ENCODE peak calls at places on chromosomes 1 and 21, in nine cellular contexts. One of them, this sample, is unnamed. For H3K36me3, the result is how much of the 10 kb centered on the place peaks cover.

GRCh38 chr1:23613191-23614126 is 54.2 kb upstream of the ID3 start:
- DNase-seq in upper lobe of left lung: no peak
- DNase-seq in aorta: no peak
- DNase-seq in OCI-LY7: peak
- DNase-seq in CD4-positive, CD25-positive, alpha-beta regulatory T cell: no peak
- DNase-seq in pancreas: no peak
- DNase-seq in suprapubic skin: no peak
- DNase-seq in tibial nerve: no peak
- DNase-seq in heart right ventricle: no peak
- DNase-seq in this sample: no peak

GRCh38 chr1:42735056-42735455 is 5.0 kb downstream of the CLDN19 start:
- DNase-seq in upper lobe of left lung: no peak
- DNase-seq in aorta: no peak
- DNase-seq in OCI-LY7: no peak
- DNase-seq in CD4-positive, CD25-positive, alpha-beta regulatory T cell: no peak
- DNase-seq in pancreas: no peak
- DNase-seq in suprapubic skin: no peak
- DNase-seq in tibial nerve: no peak
- DNase-seq in heart right ventricle: no peak
- DNase-seq in this sample: no peak

GRCh38 chr1:111754964-111755320 is 759 bp upstream of the DDX20 start:
- DNase-seq in upper lobe of left lung: peak
- DNase-seq in aorta: peak
- DNase-seq in OCI-LY7: peak
- DNase-seq in CD4-positive, CD25-positive, alpha-beta regulatory T cell: peak
- DNase-seq in pancreas: no peak
- DNase-seq in suprapubic skin: no peak
- DNase-seq in tibial nerve: peak
- DNase-seq in heart right ventricle: peak
- DNase-seq in this sample: peak

GRCh38 chr1:2969011-2969869 is 52.0 kb upstream of the ACTRT2 start:
- DNase-seq in upper lobe of left lung: no peak
- DNase-seq in aorta: no peak
- DNase-seq in OCI-LY7: no peak
- DNase-seq in CD4-positive, CD25-positive, alpha-beta regulatory T cell: no peak
- DNase-seq in pancreas: peak
- DNase-seq in suprapubic skin: peak
- DNase-seq in tibial nerve: no peak
- DNase-seq in heart right ventricle: no peak
- DNase-seq in this sample: peak

GRCh38 chr21:28818663-28819278 is 173.9 kb downstream of the LTN1 start:
- DNase-seq in upper lobe of left lung: no peak
- DNase-seq in aorta: no peak
- DNase-seq in OCI-LY7: no peak
- DNase-seq in CD4-positive, CD25-positive, alpha-beta regulatory T cell: no peak
- DNase-seq in pancreas: no peak
- DNase-seq in suprapubic skin: no peak
- DNase-seq in tibial nerve: no peak
- DNase-seq in heart right ventricle: no peak
- DNase-seq in this sample: no peak

GRCh38 chr1:55610203-55610602 is 395.0 kb upstream of the USP24 start:
- DNase-seq in upper lobe of left lung: no peak
- DNase-seq in aorta: no peak
- DNase-seq in OCI-LY7: no peak
- DNase-seq in CD4-positive, CD25-positive, alpha-beta regulatory T cell: no peak
- DNase-seq in pancreas: no peak
- DNase-seq in suprapubic skin: no peak
- DNase-seq in tibial nerve: peak
- DNase-seq in heart right ventricle: no peak
- DNase-seq in this sample: no peak

GRCh38 chr1:147156643-147157042 is 15.6 kb downstream of the PRKAB2 start:
- DNase-seq in upper lobe of left lung: no peak
- DNase-seq in aorta: no peak
- DNase-seq in OCI-LY7: no peak
- DNase-seq in CD4-positive, CD25-positive, alpha-beta regulatory T cell: no peak
- DNase-seq in pancreas: no peak
- DNase-seq in suprapubic skin: no peak
- DNase-seq in tibial nerve: no peak
- DNase-seq in heart right ventricle: no peak
- DNase-seq in this sample: no peak

GRCh38 chr1:241356519-241357365 is at the start of gene RGS7:
- DNase-seq in upper lobe of left lung: peak
- DNase-seq in aorta: peak
- DNase-seq in OCI-LY7: no peak
- DNase-seq in CD4-positive, CD25-positive, alpha-beta regulatory T cell: no peak
- DNase-seq in pancreas: peak
- DNase-seq in suprapubic skin: peak
- DNase-seq in tibial nerve: no peak
- DNase-seq in heart right ventricle: peak
- DNase-seq in this sample: peak

GRCh38 chr1:1775364-1776226 is 2.7 kb downstream of the NADK start:
- DNase-seq in upper lobe of left lung: peak
- DNase-seq in aorta: no peak
- DNase-seq in OCI-LY7: peak
- DNase-seq in CD4-positive, CD25-positive, alpha-beta regulatory T cell: no peak
- DNase-seq in pancreas: no peak
- DNase-seq in suprapubic skin: no peak
- DNase-seq in tibial nerve: no peak
- DNase-seq in heart right ventricle: no peak
- DNase-seq in this sample: no peak

DNA sequence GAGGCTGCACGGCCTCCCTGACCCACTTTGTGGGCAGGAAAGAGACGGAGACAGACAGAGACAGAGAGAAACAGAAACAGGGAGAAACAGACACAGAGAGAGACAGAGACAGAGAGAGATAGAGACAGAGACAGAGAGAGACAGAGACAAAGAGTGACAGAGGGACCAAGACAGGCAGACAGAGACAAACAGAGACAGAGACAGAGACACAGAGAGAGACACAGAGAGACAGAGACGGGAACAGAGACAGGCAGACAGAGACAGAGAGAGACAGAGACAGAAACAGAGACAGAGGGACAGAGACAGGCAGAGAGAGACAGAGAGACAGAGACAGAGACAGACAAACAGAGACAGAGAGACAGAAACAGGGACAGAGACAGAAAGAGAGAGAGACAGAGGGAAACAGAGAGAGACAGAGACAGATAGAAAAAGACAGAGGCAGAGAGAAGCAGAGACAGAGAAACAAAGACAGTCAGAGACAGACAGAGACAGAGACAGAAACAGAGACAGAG is 3.1 kb downstream of the COL6A1 start:
- DNase-seq in upper lobe of left lung: no peak
- DNase-seq in aorta: no peak
- DNase-seq in OCI-LY7: no peak
- DNase-seq in CD4-positive, CD25-positive, alpha-beta regulatory T cell: no peak
- DNase-seq in pancreas: no peak
- DNase-seq in suprapubic skin: no peak
- DNase-seq in tibial nerve: no peak
- DNase-seq in heart right ventricle: no peak
- DNase-seq in this sample: no peak
- H3K36me3 ChIP-seq in upper lobe of left lung: under half
- H3K36me3 ChIP-seq in aorta: under half
- H3K36me3 ChIP-seq in OCI-LY7: under half
- H3K36me3 ChIP-seq in CD4-positive, CD25-positive, alpha-beta regulatory T cell: under half
- H3K36me3 ChIP-seq in pancreas: under half
- H3K36me3 ChIP-seq in suprapubic skin: under half
- H3K36me3 ChIP-seq in tibial nerve: under half
- H3K36me3 ChIP-seq in heart right ventricle: half or more
- H3K36me3 ChIP-seq in this sample: under half

GRCh38 chr1:184492543-184492942 is 105.7 kb downstream of the C1orf21 start:
- DNase-seq in upper lobe of left lung: no peak
- DNase-seq in aorta: no peak
- DNase-seq in OCI-LY7: no peak
- DNase-seq in CD4-positive, CD25-positive, alpha-beta regulatory T cell: no peak
- DNase-seq in pancreas: no peak
- DNase-seq in suprapubic skin: no peak
- DNase-seq in tibial nerve: no peak
- DNase-seq in heart right ventricle: no peak
- DNase-seq in this sample: no peak
- H3K27ac ChIP-seq in upper lobe of left lung: no peak
- H3K27ac ChIP-seq in aorta: no peak
- H3K27ac ChIP-seq in OCI-LY7: no peak
- H3K27ac ChIP-seq in CD4-positive, CD25-positive, alpha-beta regulatory T cell: peak
- H3K27ac ChIP-seq in pancreas: peak
- H3K27ac ChIP-seq in suprapubic skin: peak
- H3K27ac ChIP-seq in tibial nerve: peak
- H3K27ac ChIP-seq in heart right ventricle: peak
- H3K27ac ChIP-seq in this sample: no peak

GRCh38 chr21:37087188-37087587 is 14.1 kb downstream of the TTC3 start:
- DNase-seq in upper lobe of left lung: no peak
- DNase-seq in aorta: no peak
- DNase-seq in OCI-LY7: no peak
- DNase-seq in CD4-positive, CD25-positive, alpha-beta regulatory T cell: no peak
- DNase-seq in pancreas: no peak
- DNase-seq in suprapubic skin: no peak
- DNase-seq in tibial nerve: peak
- DNase-seq in heart right ventricle: no peak
- DNase-seq in this sample: no peak
- H3K36me3 ChIP-seq in upper lobe of left lung: under half
- H3K36me3 ChIP-seq in aorta: under half
- H3K36me3 ChIP-seq in OCI-LY7: under half
- H3K36me3 ChIP-seq in CD4-positive, CD25-positive, alpha-beta regulatory T cell: under half
- H3K36me3 ChIP-seq in pancreas: under half
- H3K36me3 ChIP-seq in suprapubic skin: under half
- H3K36me3 ChIP-seq in tibial nerve: under half
- H3K36me3 ChIP-seq in heart right ventricle: under half
- H3K36me3 ChIP-seq in this sample: under half

GRCh38 chr1:150486966-150487762 is at the start of gene TARS2:
- DNase-seq in upper lobe of left lung: peak
- DNase-seq in aorta: peak
- DNase-seq in OCI-LY7: peak
- DNase-seq in CD4-positive, CD25-positive, alpha-beta regulatory T cell: peak
- DNase-seq in pancreas: peak
- DNase-seq in suprapubic skin: peak
- DNase-seq in tibial nerve: peak
- DNase-seq in heart right ventricle: peak
- DNase-seq in this sample: peak
- H3K27ac ChIP-seq in upper lobe of left lung: peak
- H3K27ac ChIP-seq in aorta: no peak
- H3K27ac ChIP-seq in OCI-LY7: peak
- H3K27ac ChIP-seq in CD4-positive, CD25-positive, alpha-beta regulatory T cell: peak
- H3K27ac ChIP-seq in pancreas: peak
- H3K27ac ChIP-seq in suprapubic skin: peak
- H3K27ac ChIP-seq in tibial nerve: peak
- H3K27ac ChIP-seq in heart right ventricle: no peak
- H3K27ac ChIP-seq in this sample: peak

GRCh38 chr21:31707499-31707898 is 24.4 kb downstream of the SCAF4 start:
- DNase-seq in upper lobe of left lung: no peak
- DNase-seq in aorta: no peak
- DNase-seq in OCI-LY7: no peak
- DNase-seq in CD4-positive, CD25-positive, alpha-beta regulatory T cell: no peak
- DNase-seq in pancreas: no peak
- DNase-seq in suprapubic skin: no peak
- DNase-seq in tibial nerve: no peak
- DNase-seq in heart right ventricle: no peak
- DNase-seq in this sample: no peak

GRCh38 chr21:31710586-31710985 is 21.3 kb downstream of the SCAF4 start:
- DNase-seq in upper lobe of left lung: no peak
- DNase-seq in aorta: no peak
- DNase-seq in OCI-LY7: no peak
- DNase-seq in CD4-positive, CD25-positive, alpha-beta regulatory T cell: no peak
- DNase-seq in pancreas: no peak
- DNase-seq in suprapubic skin: no peak
- DNase-seq in tibial nerve: no peak
- DNase-seq in heart right ventricle: no peak
- DNase-seq in this sample: no peak

GRCh38 chr21:31711326-31711725 is 20.6 kb downstream of the SCAF4 start:
- DNase-seq in upper lobe of left lung: no peak
- DNase-seq in aorta: no peak
- DNase-seq in OCI-LY7: no peak
- DNase-seq in CD4-positive, CD25-positive, alpha-beta regulatory T cell: no peak
- DNase-seq in pancreas: no peak
- DNase-seq in suprapubic skin: no peak
- DNase-seq in tibial nerve: no peak
- DNase-seq in heart right ventricle: no peak
- DNase-seq in this sample: no peak

GRCh38 chr21:31711745-31712144 is 20.2 kb downstream of the SCAF4 start:
- DNase-seq in upper lobe of left lung: no peak
- DNase-seq in aorta: no peak
- DNase-seq in OCI-LY7: no peak
- DNase-seq in CD4-positive, CD25-positive, alpha-beta regulatory T cell: no peak
- DNase-seq in pancreas: no peak
- DNase-seq in suprapubic skin: no peak
- DNase-seq in tibial nerve: no peak
- DNase-seq in heart right ventricle: no peak
- DNase-seq in this sample: no peak

GRCh38 chr21:31706562-31706961 is 25.4 kb downstream of the SCAF4 start:
- DNase-seq in upper lobe of left lung: no peak
- DNase-seq in aorta: no peak
- DNase-seq in OCI-LY7: no peak
- DNase-seq in CD4-positive, CD25-positive, alpha-beta regulatory T cell: no peak
- DNase-seq in pancreas: no peak
- DNase-seq in suprapubic skin: no peak
- DNase-seq in tibial nerve: no peak
- DNase-seq in heart right ventricle: no peak
- DNase-seq in this sample: no peak
- H3K36me3 ChIP-seq in upper lobe of left lung: under half
- H3K36me3 ChIP-seq in aorta: under half
- H3K36me3 ChIP-seq in OCI-LY7: half or more
- H3K36me3 ChIP-seq in CD4-positive, CD25-positive, alpha-beta regulatory T cell: under half
- H3K36me3 ChIP-seq in pancreas: under half
- H3K36me3 ChIP-seq in suprapubic skin: under half
- H3K36me3 ChIP-seq in tibial nerve: under half
- H3K36me3 ChIP-seq in heart right ventricle: under half
- H3K36me3 ChIP-seq in this sample: under half

GRCh38 chr1:63321788-63322247 is 549 bp upstream of the FOXD3 start:
- DNase-seq in upper lobe of left lung: no peak
- DNase-seq in aorta: no peak
- DNase-seq in OCI-LY7: no peak
- DNase-seq in CD4-positive, CD25-positive, alpha-beta regulatory T cell: no peak
- DNase-seq in pancreas: no peak
- DNase-seq in suprapubic skin: no peak
- DNase-seq in tibial nerve: no peak
- DNase-seq in heart right ventricle: no peak
- DNase-seq in this sample: no peak
- H3K27ac ChIP-seq in upper lobe of left lung: no peak
- H3K27ac ChIP-seq in aorta: no peak
- H3K27ac ChIP-seq in OCI-LY7: no peak
- H3K27ac ChIP-seq in CD4-positive, CD25-positive, alpha-beta regulatory T cell: no peak
- H3K27ac ChIP-seq in pancreas: no peak
- H3K27ac ChIP-seq in suprapubic skin: no peak
- H3K27ac ChIP-seq in tibial nerve: peak
- H3K27ac ChIP-seq in heart right ventricle: no peak
- H3K27ac ChIP-seq in this sample: no peak

GRCh38 chr1:21236178-21236577 is 54.1 kb downstream of the ECE1 start:
- DNase-seq in upper lobe of left lung: no peak
- DNase-seq in aorta: no peak
- DNase-seq in OCI-LY7: no peak
- DNase-seq in CD4-positive, CD25-positive, alpha-beta regulatory T cell: no peak
- DNase-seq in pancreas: no peak
- DNase-seq in suprapubic skin: no peak
- DNase-seq in tibial nerve: no peak
- DNase-seq in heart right ventricle: no peak
- DNase-seq in this sample: no peak
- H3K36me3 ChIP-seq in upper lobe of left lung: half or more
- H3K36me3 ChIP-seq in aorta: under half
- H3K36me3 ChIP-seq in OCI-LY7: under half
- H3K36me3 ChIP-seq in CD4-positive, CD25-positive, alpha-beta regulatory T cell: half or more
- H3K36me3 ChIP-seq in pancreas: under half
- H3K36me3 ChIP-seq in suprapubic skin: half or more
- H3K36me3 ChIP-seq in tibial nerve: under half
- H3K36me3 ChIP-seq in heart right ventricle: half or more
- H3K36me3 ChIP-seq in this sample: half or more

This sample was measured in upper lobe of right lung.